ENCODE peak calls at places on chromosomes 11 and 22, in nine cellular contexts. O, N, F, H, R, X, V, B and U are unnamed samples.

GRCh38 chr11:60862171-60862570 is 5.2 kb upstream of the ZP1 start:
- DNase-seq in O (no peak), N (no peak), F (no peak), H (no peak), R (no peak), X (no peak), V (no peak), B (no peak), U (no peak)

GRCh38 chr11:1047576-1048156 is 11.1 kb upstream of the MUC6 start:
- DNase-seq in O (no peak), N (no peak), F (no peak), H (peak; percentile 17), R (no peak), X (no peak), V (no peak), B (no peak), U (no peak)

GRCh38 chr11:134734894-134735293 is 322.9 kb upstream of the B3GAT1 start:
- DNase-seq in O (no peak), N (no peak), F (no peak), H (no peak), R (no peak), X (no peak), V (no peak), B (no peak), U (no peak)

GRCh38 chr11:102683277-102683676 is 22.3 kb downstream of the MMP27 start:
- DNase-seq in O (no peak), N (no peak), F (no peak), H (no peak), R (no peak), X (no peak), V (no peak), B (no peak), U (peak; percentile 36)

GRCh38 chr22:19806213-19807160 is 45.9 kb downstream of the TBX1 start:
- DNase-seq in O (peak; percentile 82), N (peak; percentile 86), F (peak; percentile 85), H (peak; percentile 47), R (no peak), X (no peak), V (peak; percentile 46), B (peak; percentile 23), U (no peak)

GRCh38 chr11:1674194-1674878 is 22.7 kb upstream of the KRTAP5-6 start:
- DNase-seq in O (peak; percentile 26), N (no peak), F (no peak), H (no peak), R (no peak), X (no peak), V (peak; percentile 59), B (peak; percentile 25), U (no peak)

GRCh38 chr11:2474059-2474901 is 29.5 kb downstream of the KCNQ1 start:
- DNase-seq in O (peak; percentile 70), N (peak; percentile 78), F (no peak), H (no peak), R (no peak), X (no peak), V (no peak), B (no peak), U (no peak)

GRCh38 chr11:60844045-60844869 is 2.3 kb downstream of the CCDC86 start:
- DNase-seq in O (no peak), N (no peak), F (no peak), H (no peak), R (no peak), X (no peak), V (no peak), B (no peak), U (no peak)

GRCh38 chr22:28911777-28912669 is 28.7 kb downstream of the ZNRF3 start:
- DNase-seq in O (no peak), N (no peak), F (peak; percentile 62), H (no peak), R (no peak), X (no peak), V (peak; percentile 50), B (no peak), U (no peak)

GRCh38 chr11:65301491-65302329 is 13.0 kb upstream of the CDC42EP2 start:
- DNase-seq in O (peak; percentile 47), N (no peak), F (no peak), H (no peak), R (no peak), X (no peak), V (no peak), B (no peak), U (no peak)

GRCh38 chr22:32034275-32034674 is 8.8 kb upstream of the SLC5A1 start:
- DNase-seq in O (no peak), N (no peak), F (no peak), H (no peak), R (no peak), X (no peak), V (no peak), B (no peak), U (no peak)

GRCh38 chr22:38214248-38215056 is 12.7 kb downstream of the MAFF start:
- DNase-seq in O (peak; percentile 83), N (peak; percentile 63), F (no peak), H (peak; percentile 76), R (peak; percentile 49), X (peak; percentile 55), V (peak; percentile 90), B (peak; percentile 70), U (peak; percentile 62)

GRCh38 chr11:114482114-114482513 is 42.8 kb downstream of the REXO2 start:
- DNase-seq in O (no peak), N (no peak), F (no peak), H (no peak), R (no peak), X (no peak), V (no peak), B (no peak), U (no peak)

GRCh38 chr11:134140961-134141490 is 72.2 kb downstream of the JAM3 start:
- DNase-seq in O (no peak), N (no peak), F (no peak), H (no peak), R (no peak), X (no peak), V (no peak), B (no peak), U (no peak)

GRCh38 chr11:77580712-77581337 is 8.9 kb upstream of the AQP11 start:
- DNase-seq in O (no peak), N (no peak), F (no peak), H (no peak), R (no peak), X (no peak), V (no peak), B (no peak), U (no peak)

GRCh38 chr11:114058871-114059277 is 637 bp upstream of the ZBTB16 start:
- DNase-seq in O (peak; percentile 67), N (peak; percentile 47), F (no peak), H (peak; percentile 69), R (no peak), X (no peak), V (no peak), B (no peak), U (no peak)

GRCh38 chr22:50613291-50613981 is 12.8 kb downstream of the MAPK8IP2 start:
- DNase-seq in O (peak; percentile 90), N (peak; percentile 95), F (peak; percentile 31), H (no peak), R (no peak), X (no peak), V (peak; percentile 91), B (no peak), U (no peak)

GRCh38 chr22:21951931-21952465 is 650 bp downstream of the PPM1F start:
- DNase-seq in O (peak; percentile 73), N (peak; percentile 57), F (no peak), H (peak; percentile 75), R (peak; percentile 10), X (no peak), V (no peak), B (no peak), U (no peak)

GRCh38 chr11:78798567-78799170 is 224.0 kb upstream of the NARS2 start:
- DNase-seq in O (peak; percentile 81), N (peak; percentile 66), F (peak; percentile 44), H (peak; percentile 89), R (peak; percentile 23), X (no peak), V (peak; percentile 66), B (peak; percentile 73), U (peak; percentile 69)

GRCh38 chr11:65390099-65390941 is 3.9 kb downstream of the FRMD8 start:
- DNase-seq in O (no peak), N (no peak), F (no peak), H (no peak), R (no peak), X (no peak), V (peak; percentile 47), B (no peak), U (peak; percentile 54)

GRCh38 chr11:69290791-69291190 is 3.2 kb upstream of the MYEOV start:
- DNase-seq in O (peak; percentile 19), N (no peak), F (no peak), H (peak; percentile 22), R (no peak), X (no peak), V (no peak), B (no peak), U (no peak)

GRCh38 chr22:38504731-38505594 is 1.1 kb downstream of the DDX17 start:
- DNase-seq in O (peak; percentile 80), N (peak; percentile 63), F (no peak), H (peak; percentile 65), R (peak; percentile 49), X (peak; percentile 44), V (peak; percentile 62), B (peak; percentile 68), U (peak; percentile 47)

GRCh38 chr11:66393954-66394353 is 22.4 kb upstream of the SLC29A2 start:
- DNase-seq in O (no peak), N (no peak), F (no peak), H (no peak), R (no peak), X (no peak), V (no peak), B (no peak), U (no peak)

GRCh38 chr22:46763051-46763705 is 728 bp downstream of the TBC1D22A start:
- DNase-seq in O (peak; percentile 48), N (no peak), F (peak; percentile 13), H (no peak), R (no peak), X (no peak), V (no peak), B (no peak), U (peak; percentile 51)

GRCh38 chr11:113668255-113668654 is 37.9 kb downstream of the TMPRSS5 start:
- DNase-seq in O (no peak), N (no peak), F (peak; percentile 26), H (no peak), R (no peak), X (no peak), V (no peak), B (no peak), U (no peak)

GRCh38 chr22:22431271-22432220 is 77.0 kb downstream of the ZNF280B start:
- DNase-seq in O (peak; percentile 55), N (peak; percentile 60), F (peak; percentile 58), H (peak; percentile 58), R (peak; percentile 44), X (peak; percentile 49), V (peak; percentile 63), B (no peak), U (peak; percentile 82)

GRCh38 chr11:119991669-119992068 is 146.2 kb downstream of the TRIM29 start:
- DNase-seq in O (no peak), N (no peak), F (no peak), H (no peak), R (no peak), X (no peak), V (no peak), B (no peak), U (no peak)

GRCh38 chr11:119100246-119100959 is 1.2 kb downstream of the DPAGT1 start:
- DNase-seq in O (no peak), N (no peak), F (peak; percentile 48), H (peak; percentile 30), R (no peak), X (no peak), V (no peak), B (no peak), U (peak; percentile 71)

GRCh38 chr11:17256512-17256911 is 20.0 kb upstream of the NUCB2 start:
- DNase-seq in O (no peak), N (no peak), F (peak; percentile 12), H (no peak), R (no peak), X (no peak), V (no peak), B (no peak), U (peak; percentile 58)

GRCh38 chr22:27397948-27398330 is 403.6 kb downstream of the MN1 start:
- DNase-seq in O (peak; percentile 53), N (peak; percentile 30), F (no peak), H (peak; percentile 61), R (no peak), X (no peak), V (no peak), B (no peak), U (no peak)

GRCh38 chr11:64726211-64726641 is 3.2 kb upstream of the NRXN2 start:
- DNase-seq in O (no peak), N (no peak), F (no peak), H (no peak), R (no peak), X (no peak), V (no peak), B (peak; percentile 43), U (no peak)